ENCODE peak calls at places on chromosomes 6 and 20, in nine cellular contexts. Q is nephron progenitor cell; N is effector memory CD8-positive, alpha-beta T cell; E is T-helper 9 cell; Y is hippocampal formation; H is stimulated activated CD8-positive, alpha-beta memory T cell treated with anti-CD3 and anti-CD28 coated beads, Interleukin-15, amount 100 ng/mL, for 1 hour; K is psoas muscle; L is amygdala; P is AG09319. Z is an unnamed sample.

GRCh38 chr20:53749499-53749898 is 155.9 kb upstream of the ZNF217 start:
- DNase-seq in Y (no peak), L (no peak), E (no peak), N (no peak), Q (no peak), H (no peak), K (no peak), P (no peak), Z (no peak)

GRCh38 chr6:66854014-66854413 is 1147.0 kb upstream of the EYS start:
- DNase-seq in K (no peak), N (no peak), P (no peak), H (no peak), L (no peak), E (no peak), Q (no peak), Y (no peak), Z (no peak)

GRCh38 chr20:1666802-1667201 is 9.2 kb upstream of the SIRPG start:
- DNase-seq in K (no peak), E (no peak), P (no peak), Q (no peak), N (no peak), L (no peak), H (no peak), Y (no peak), Z (no peak)

GRCh38 chr6:51930602-51931001 is 156.8 kb downstream of the PKHD1 start:
- DNase-seq in H (no peak), K (no peak), P (no peak), E (no peak), L (no peak), N (no peak), Q (no peak), Y (no peak), Z (no peak)

GRCh38 chr6:161379828-161380598 is 106.2 kb upstream of the AGPAT4 start:
- DNase-seq in N (no peak), L (no peak), Q (no peak), P (no peak), K (no peak), E (no peak), Y (no peak), H (no peak), Z (no peak)

GRCh38 chr20:51383891-51384510 is 158.5 kb downstream of the NFATC2 start:
- DNase-seq in Q (no peak), Y (no peak), N (no peak), P (no peak), K (no peak), E (no peak), H (no peak), L (no peak), Z (no peak)

GRCh38 chr6:35427851-35428321 is 24.3 kb upstream of the FANCE start:
- DNase-seq in N (no peak), Q (no peak), L (no peak), E (no peak), K (no peak), Y (no peak), H (no peak), P (no peak), Z (no peak)

GRCh38 chr6:35727206-35727934 is 9.5 kb upstream of the ARMC12 start:
- DNase-seq in N (no peak), P (no peak), L (peak; percentile 85), Q (peak; percentile 66), Y (peak; percentile 46), K (peak; percentile 94), H (no peak), E (no peak), Z (no peak)

GRCh38 chr20:35616465-35617396 is 1.1 kb downstream of the SPAG4 start:
- DNase-seq in N (peak; percentile 42), E (peak; percentile 57), Q (peak; percentile 70), P (peak; percentile 40), Y (peak; percentile 10), L (peak; percentile 52), H (no peak), K (peak; percentile 91), Z (peak; percentile 38)

GRCh38 chr6:39379026-39379425 is 56.5 kb upstream of the KCNK16 start:
- DNase-seq in P (no peak), E (no peak), H (no peak), Q (no peak), Y (no peak), N (no peak), L (no peak), K (no peak), Z (no peak)

GRCh38 chr6:35181933-35182612 is 31.7 kb upstream of the SCUBE3 start:
- DNase-seq in Q (no peak), K (peak; percentile 76), H (no peak), Y (no peak), P (no peak), E (no peak), L (no peak), N (no peak), Z (no peak)

GRCh38 chr6:42316390-42316970 is 98.8 kb upstream of the MRPS10 start:
- DNase-seq in Y (no peak), K (no peak), Q (no peak), P (no peak), H (no peak), L (no peak), N (no peak), E (no peak), Z (no peak)

GRCh38 chr6:105045546-105045945 is 88.6 kb downstream of the LIN28B start:
- DNase-seq in Q (no peak), H (no peak), P (no peak), E (no peak), L (no peak), Y (no peak), N (no peak), K (no peak), Z (no peak)

GRCh38 chr20:40882173-40882572 is 146.4 kb upstream of the TOP1 start:
- DNase-seq in K (no peak), N (peak; percentile 7), Y (no peak), L (no peak), E (no peak), P (no peak), H (no peak), Q (no peak), Z (no peak)

GRCh38 chr6:75524322-75524972 is 30.8 kb upstream of the FILIP1 start:
- DNase-seq in Q (no peak), L (no peak), K (no peak), E (no peak), N (no peak), H (no peak), P (peak; percentile 61), Y (no peak), Z (no peak)

GRCh38 chr20:38874460-38875169 is 51.6 kb upstream of the FAM83D start:
- DNase-seq in H (no peak), P (no peak), Y (no peak), L (no peak), N (peak; percentile 47), Q (no peak), K (no peak), E (peak; percentile 30), Z (no peak)

GRCh38 chr6:11718461-11718860 is 60.1 kb downstream of the ADTRP start:
- DNase-seq in P (no peak), K (no peak), H (no peak), Y (no peak), L (no peak), N (no peak), E (no peak), Q (no peak), Z (no peak)

GRCh38 chr6:12717356-12717755 is 789 bp downstream of the PHACTR1 start:
- DNase-seq in H (no peak), E (no peak), Q (no peak), P (no peak), L (peak; percentile 15), Y (no peak), N (no peak), K (no peak), Z (no peak)

GRCh38 chr6:112413805-112414204 is 66.7 kb downstream of the RFPL4B start:
- DNase-seq in K (no peak), Y (no peak), E (no peak), H (no peak), N (no peak), Q (no peak), L (no peak), P (no peak), Z (no peak)

GRCh38 chr6:10194816-10195639 is 219.8 kb downstream of the TFAP2A start:
- DNase-seq in E (no peak), N (no peak), Q (no peak), Y (no peak), K (no peak), L (no peak), H (no peak), P (no peak), Z (no peak)

GRCh38 chr6:150466196-150466595 is 97.4 kb downstream of the IYD start:
- DNase-seq in N (no peak), L (no peak), H (no peak), K (no peak), E (no peak), Y (no peak), P (no peak), Q (no peak), Z (no peak)

GRCh38 chr6:73867411-73867810 is 171.4 kb downstream of the CD109 start:
- DNase-seq in Y (no peak), L (no peak), E (no peak), N (no peak), H (no peak), Q (no peak), K (no peak), P (no peak), Z (no peak)

GRCh38 chr20:1327827-1328679 is 886 bp downstream of the SDCBP2 start:
- DNase-seq in Q (no peak), P (no peak), K (no peak), L (no peak), E (no peak), Y (no peak), H (no peak), N (no peak), Z (no peak)

GRCh38 chr6:108441141-108441540 is 119.6 kb upstream of the FOXO3 start:
- DNase-seq in N (no peak), K (no peak), P (no peak), Y (no peak), L (no peak), H (no peak), E (no peak), Q (no peak), Z (no peak)

GRCh38 chr6:89411019-89411268 is 1.1 kb downstream of the RRAGD start:
- DNase-seq in P (no peak), H (no peak), Q (no peak), L (no peak), Y (no peak), K (no peak), E (no peak), N (no peak), Z (peak; percentile 5)

GRCh38 chr6:6556738-6557503 is 31.6 kb upstream of the LY86 start:
- DNase-seq in P (no peak), Q (peak; percentile 65), Y (no peak), H (no peak), N (peak; percentile 14), L (peak; percentile 14), K (no peak), E (no peak), Z (peak; percentile 38)

GRCh38 chr6:11315743-11316437 is 83.4 kb upstream of the NEDD9 start:
- DNase-seq in Y (no peak), H (no peak), L (no peak), Q (no peak), N (no peak), E (no peak), K (no peak), P (peak; percentile 87), Z (no peak)

GRCh38 chr6:41836660-41837052 is 49.2 kb downstream of the TOMM6 start:
- DNase-seq in E (no peak), K (no peak), N (no peak), H (no peak), L (no peak), Q (no peak), Y (no peak), P (no peak), Z (no peak)

GRCh38 chr6:12653396-12653910 is 63.1 kb upstream of the PHACTR1 start:
- DNase-seq in E (no peak), Y (no peak), P (no peak), H (no peak), L (peak; percentile 5), Q (no peak), K (no peak), N (no peak), Z (no peak)

GRCh38 chr20:53901064-53901463 is 169.3 kb downstream of the BCAS1 start:
- DNase-seq in K (no peak), E (no peak), N (no peak), L (no peak), Q (no peak), P (no peak), Y (no peak), H (no peak), Z (no peak)

GRCh38 chr6:34543421-34543820 is 12.7 kb downstream of the SPDEF start:
- DNase-seq in Y (no peak), Q (no peak), H (no peak), K (no peak), L (no peak), E (no peak), P (no peak), N (no peak), Z (no peak)

Z was measured in activated CD4-positive, alpha-beta T cell treated with anti-CD3 and anti-CD28 coated beads, Interleukin-2, amount 50 U/mL, for 1 hour.